ENCODE peak calls at places on chromosomes 3 and 15, in seven cellular contexts. Q is transverse colon, W is adrenal gland, T is breast epithelium, J is Peyer's patch, G is HCT116, B is A549. L is an unnamed sample.

GRCh38 chr3:43455233-43455632 is 166.6 kb downstream of the ANO10 start:
- DNase-seq in Q (no peak), J (no peak), T (no peak), G (peak; percentile 82), W (peak; percentile 57), B (peak; percentile 4), L (no peak)

GRCh38 chr3:127035672-127036071 is 52.8 kb downstream of the PLXNA1 start:
- DNase-seq in T (no peak), G (peak; percentile 76), Q (peak; percentile 91), W (peak; percentile 93), J (peak; percentile 19), B (peak; percentile 33), L (peak; percentile 46)

GRCh38 chr15:76345880-76346665 is 9.5 kb downstream of the ISL2 start:
- DNase-seq in W (no peak), Q (peak; percentile 81), J (no peak), B (no peak), G (no peak), T (no peak), L (no peak)

GRCh38 chr15:49900036-49900435 is 219.0 kb downstream of the ATP8B4 start:
- DNase-seq in T (no peak), J (no peak), G (no peak), B (no peak), W (no peak), Q (no peak), L (no peak)

GRCh38 chr15:59194639-59195325 is 11.9 kb upstream of the LDHAL6B start:
- DNase-seq in T (no peak), G (no peak), B (no peak), W (no peak), J (no peak), Q (no peak), L (no peak)

GRCh38 chr3:18363367-18363766 is 61.8 kb downstream of the SATB1 start:
- DNase-seq in G (no peak), Q (no peak), W (no peak), J (no peak), B (no peak), T (no peak), L (no peak)

GRCh38 chr3:24929521-24929920 is 434.9 kb upstream of the THRB start:
- DNase-seq in J (no peak), Q (no peak), G (no peak), B (no peak), W (no peak), T (no peak), L (no peak)

GRCh38 chr3:126952261-126952982 is 30.5 kb upstream of the PLXNA1 start:
- DNase-seq in T (no peak), G (no peak), Q (no peak), J (no peak), B (no peak), W (no peak), L (no peak)

GRCh38 chr15:31267161-31268107 is 59.2 kb upstream of the KLF13 start:
- DNase-seq in Q (peak; percentile 8), J (peak; percentile 16), B (no peak), G (no peak), T (peak; percentile 5), W (peak; percentile 10), L (peak; percentile 4)

GRCh38 chr15:38144921-38145320 is 107.7 kb upstream of the SPRED1 start:
- DNase-seq in W (no peak), B (no peak), J (no peak), T (no peak), G (no peak), Q (no peak), L (no peak)

GRCh38 chr3:17942856-17943255 is 200.4 kb upstream of the TBC1D5 start:
- DNase-seq in B (no peak), G (no peak), J (no peak), Q (no peak), T (no peak), W (no peak), L (no peak)

GRCh38 chr3:172520332-172520831 is 2.8 kb downstream of the TNFSF10 start:
- DNase-seq in T (no peak), B (no peak), J (no peak), G (no peak), Q (no peak), W (no peak), L (no peak)

GRCh38 chr3:172519740-172520139 is 3.5 kb downstream of the TNFSF10 start:
- DNase-seq in B (no peak), T (no peak), W (no peak), J (no peak), Q (no peak), G (no peak), L (no peak)

GRCh38 chr3:172525116-172525613 is 1.9 kb upstream of the TNFSF10 start:
- DNase-seq in G (no peak), T (no peak), B (no peak), Q (no peak), W (no peak), J (no peak), L (no peak)

GRCh38 chr3:172524611-172525010 is 1.4 kb upstream of the TNFSF10 start:
- DNase-seq in B (no peak), Q (no peak), J (no peak), G (no peak), T (no peak), W (no peak), L (no peak)

GRCh38 chr3:172522871-172523818 is at the start of gene TNFSF10:
- DNase-seq in T (peak; percentile 80), Q (peak; percentile 87), G (no peak), J (peak; percentile 89), W (peak; percentile 53), B (no peak), L (peak; percentile 76)
- TF ChIP-seq POLR2A in T (peak; percentile 66), Q (peak; percentile 97), G (no peak), J (peak; percentile 95), W (peak; percentile 73), B (no peak), L (peak; percentile 81)

DNA sequence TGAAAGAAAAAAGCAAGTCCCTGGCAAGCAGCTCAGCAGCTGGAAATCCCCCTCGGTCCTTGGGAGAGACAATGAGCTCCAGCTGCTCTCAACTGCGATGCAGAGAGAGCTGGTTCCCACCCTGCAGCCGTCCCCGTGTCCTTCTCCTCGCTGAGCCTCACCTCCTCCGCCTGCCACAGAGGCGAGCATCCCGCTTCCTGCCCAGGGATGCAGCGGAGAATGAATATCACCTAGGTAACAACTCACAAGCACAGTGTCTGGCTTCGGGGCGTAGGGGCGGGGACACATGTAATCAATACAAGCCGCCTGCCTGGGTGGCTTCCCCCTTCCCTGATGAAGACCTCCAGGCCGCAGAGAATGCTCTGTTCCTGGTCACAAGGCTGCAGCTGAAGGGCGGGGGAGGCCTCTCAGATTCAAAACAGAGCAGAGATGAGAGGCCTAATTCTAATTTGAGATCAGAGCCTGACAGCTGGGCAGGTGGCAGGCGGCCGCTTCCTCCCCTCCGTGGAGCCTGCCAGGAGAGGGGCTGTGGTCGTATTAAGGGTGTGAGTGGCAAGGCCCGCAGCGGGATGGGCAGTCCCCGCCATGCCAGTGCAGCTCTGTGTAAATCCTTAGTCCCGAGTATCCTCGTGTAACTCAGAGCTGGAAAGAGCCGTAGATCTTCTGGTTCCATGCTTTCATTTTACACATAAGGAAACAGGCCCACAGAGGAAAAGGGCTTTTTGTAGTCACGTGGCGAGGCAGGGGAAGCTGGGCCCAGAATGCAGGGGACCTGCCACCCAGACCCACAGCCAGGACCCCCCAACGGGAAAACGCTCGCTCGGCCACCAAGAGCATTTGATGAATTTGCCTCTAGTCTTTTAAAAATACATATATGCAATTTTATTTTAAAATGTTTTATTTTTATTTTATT is 24.3 kb downstream of the ZDHHC19 start:
- DNase-seq in T (no peak), G (no peak), Q (peak; percentile 43), B (no peak), J (peak; percentile 62), W (no peak), L (no peak)
- H3K4me3 ChIP-seq in T (peak overlapping the region; percentile 46), G (no peak overlapping the region), Q (peak overlapping the region; percentile 5), B (no peak overlapping the region), J (peak overlapping the region; percentile 23), W (no peak overlapping the region), L (peak overlapping the region; percentile 19)

GRCh38 chr15:83015361-83015760 is 3.9 kb upstream of the C15orf40 start:
- DNase-seq in Q (no peak), T (no peak), B (no peak), G (no peak), W (no peak), J (no peak), L (no peak)

GRCh38 chr15:83012038-83012490 is 625 bp upstream of the C15orf40 start:
- DNase-seq in J (no peak), Q (no peak), B (no peak), W (no peak), G (no peak), T (no peak), L (no peak)

GRCh38 chr15:83014205-83014653 is 2.8 kb upstream of the C15orf40 start:
- DNase-seq in G (no peak), W (no peak), Q (no peak), J (no peak), B (no peak), T (no peak), L (no peak)

GRCh38 chr15:83010709-83011270 is 649 bp downstream of the C15orf40 start:
- DNase-seq in B (peak; percentile 94), T (peak; percentile 34), J (peak; percentile 55), W (peak; percentile 79), G (peak; percentile 61), Q (peak; percentile 82), L (peak; percentile 80)

DNA sequence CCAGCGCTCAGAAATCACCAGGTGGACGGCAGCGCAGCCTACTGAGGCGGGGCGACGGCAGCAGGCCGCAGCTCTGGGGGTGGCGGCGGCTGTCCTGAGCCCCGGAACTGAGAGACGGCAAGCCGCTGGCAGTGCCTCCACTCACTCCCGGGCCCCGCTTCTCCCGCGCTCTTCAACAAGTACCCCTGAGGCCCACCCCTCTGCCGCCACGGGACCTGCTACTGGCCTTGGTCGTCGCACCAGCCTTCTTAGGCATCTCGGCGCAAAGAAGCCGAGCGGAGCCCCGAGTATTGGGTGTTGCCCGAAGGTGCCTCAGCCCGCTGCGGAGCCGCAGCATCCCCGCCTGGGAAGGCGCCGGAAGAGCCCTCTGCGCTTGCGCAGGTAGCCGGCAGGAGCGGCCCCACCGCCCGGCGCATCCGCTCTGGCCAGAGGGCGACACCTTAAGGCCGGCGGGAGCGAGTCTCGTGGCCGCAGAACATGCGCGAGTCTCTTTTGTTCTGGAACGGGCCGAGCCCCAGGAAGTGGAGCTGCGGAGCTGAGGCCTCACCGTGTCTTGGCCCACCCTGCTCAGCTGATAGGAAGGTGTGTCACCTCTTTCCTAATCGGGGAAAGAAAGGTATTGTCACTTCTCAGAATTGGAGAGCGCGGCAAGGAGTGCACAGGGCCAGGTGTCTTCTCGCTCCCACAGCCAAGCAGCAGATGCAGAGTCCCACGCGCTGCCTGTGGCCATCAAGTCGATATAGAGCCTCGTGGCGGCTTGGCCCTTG is at the start of gene C15orf40:
- DNase-seq in B (peak; percentile 94), J (peak; percentile 86), T (peak; percentile 76), W (peak; percentile 88), Q (peak; percentile 92), G (peak; percentile 76), L (peak; percentile 91)
- TF ChIP-seq POLR2A in B (peak; percentile 72), J (peak; percentile 78), T (peak; percentile 74), W (peak; percentile 51), Q (peak; percentile 82), G (peak; percentile 39), L (no peak)

DNA sequence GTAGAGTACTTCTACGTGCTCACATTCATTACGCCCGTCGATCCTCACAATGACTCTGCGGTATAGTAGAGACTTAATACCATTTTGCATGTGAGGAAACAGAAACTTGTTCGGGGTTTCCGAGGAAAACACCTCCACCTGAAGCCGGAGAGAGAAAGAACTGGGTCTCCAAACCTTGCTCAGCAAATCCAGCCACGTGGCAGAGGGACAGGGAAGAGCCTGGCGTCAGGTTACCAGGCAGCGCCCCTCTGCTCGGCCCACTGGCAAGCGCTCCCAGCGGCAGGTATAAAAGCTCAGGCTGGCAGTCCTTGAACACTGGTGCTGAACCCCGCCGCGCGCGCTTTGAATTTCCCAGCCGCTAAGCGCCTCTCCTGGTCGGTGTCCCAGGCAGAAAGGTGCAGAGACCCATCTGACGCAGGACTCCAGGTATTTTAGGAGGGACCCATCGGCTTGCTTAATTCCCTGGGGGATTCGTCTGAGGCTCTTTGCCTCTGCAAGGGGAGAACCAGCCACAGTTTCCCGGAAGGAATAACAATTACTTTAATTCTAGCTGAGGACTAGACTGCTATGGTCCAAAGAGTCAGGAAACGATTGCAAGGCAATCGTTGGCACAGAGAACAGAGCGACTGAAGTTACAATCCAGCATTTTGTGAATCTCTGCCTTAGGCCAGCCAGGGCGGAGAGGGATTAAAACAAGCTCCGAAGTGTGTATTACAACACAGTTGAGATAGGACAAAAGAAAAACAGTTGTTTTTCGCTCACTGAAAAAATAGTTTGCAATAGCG is at the start of gene C2CD4A:
- DNase-seq in G (peak; percentile 70), J (peak; percentile 58), Q (peak; percentile 83), B (peak; percentile 27), T (peak; percentile 54), W (peak; percentile 75), L (peak; percentile 52)
- H3K4me3 ChIP-seq in G (no peak within 1 kb of the TSS), J (peak within 1 kb of the TSS; percentile 75), Q (peak within 1 kb of the TSS; percentile 68), B (peak within 1 kb of the TSS; percentile 58), T (peak within 1 kb of the TSS; percentile 78), W (no peak within 1 kb of the TSS), L (peak within 1 kb of the TSS; percentile 63)